ENCODE peak calls at places on chromosomes 12 and 14, in five cellular contexts. X is GM12878, Y is HepG2, U is WTC11, Z is GM23338. H is an unnamed sample.

GRCh38 chr12:78703820-78704525 is 160.6 kb upstream of the SYT1 start:
- DNase-seq in U (no peak), X (no peak), Z (no peak), Y (no peak), H (no peak)

GRCh38 chr12:74530676-74531075 is 7.0 kb upstream of the ATXN7L3B start:
- DNase-seq in Z (no peak), Y (no peak), X (no peak), U (no peak), H (no peak)

GRCh38 chr12:2244013-2244861 is 191.4 kb downstream of the CACNA1C start:
- DNase-seq in Y (peak; percentile 50), Z (peak; percentile 77), X (no peak), U (peak; percentile 47), H (no peak)

GRCh38 chr12:122094735-122095561 is 16.4 kb downstream of the MLXIP start:
- DNase-seq in X (no peak), Z (no peak), Y (no peak), U (no peak), H (no peak)

GRCh38 chr14:98445736-98446135 is 826.3 kb downstream of the BCL11B start:
- DNase-seq in Y (no peak), U (no peak), X (no peak), Z (no peak), H (no peak)

GRCh38 chr12:117188961-117189724 is 1.1 kb downstream of the FBXO21 start:
- DNase-seq in U (no peak), X (no peak), Z (peak; percentile 29), Y (no peak), H (no peak)

GRCh38 chr14:104392001-104392395 is 187.6 kb upstream of the C14orf180 start:
- DNase-seq in U (no peak), X (no peak), Y (no peak), Z (no peak), H (no peak)

GRCh38 chr12:20476551-20476950 is 108.2 kb downstream of the PDE3A start:
- DNase-seq in X (no peak), Y (no peak), U (no peak), Z (no peak), H (no peak)

GRCh38 chr12:53287741-53288216 is 7.6 kb upstream of the PFDN5 start:
- DNase-seq in Z (peak; percentile 89), X (peak; percentile 17), U (peak; percentile 74), Y (peak; percentile 38), H (no peak)

GRCh38 chr12:47882796-47883546 is 21.8 kb downstream of the VDR start:
- DNase-seq in X (peak; percentile 77), U (no peak), Y (no peak), Z (peak; percentile 11), H (no peak)

GRCh38 chr12:27276275-27276674 is 32.2 kb downstream of the STK38L start:
- DNase-seq in Z (peak; percentile 74), U (no peak), X (no peak), Y (no peak), H (no peak)

GRCh38 chr12:81005635-81006034 is 67.9 kb upstream of the LIN7A start:
- DNase-seq in X (no peak), U (no peak), Z (no peak), Y (no peak), H (no peak)

GRCh38 chr12:94266390-94266789 is 118.0 kb downstream of the PLXNC1 start:
- DNase-seq in U (no peak), X (no peak), Y (no peak), Z (no peak), H (no peak)

GRCh38 chr14:99462211-99462610 is 18.4 kb downstream of the SETD3 start:
- DNase-seq in Z (no peak), X (no peak), U (no peak), Y (no peak), H (peak; percentile 23)

GRCh38 chr12:116046039-116046438 is 231.5 kb downstream of the MED13L start:
- DNase-seq in U (no peak), X (no peak), Z (no peak), Y (no peak), H (no peak)

GRCh38 chr12:15152864-15153263 is 68.4 kb downstream of the RERG start:
- DNase-seq in Z (no peak), X (no peak), Y (no peak), U (no peak), H (no peak)

GRCh38 chr12:53205747-53206146 is 1.3 kb downstream of the ITGB7 start:
- DNase-seq in Z (no peak), Y (no peak), U (no peak), X (peak; percentile 87), H (no peak)

GRCh38 chr12:119071638-119072231 is 90.4 kb downstream of the SRRM4 start:
- DNase-seq in Y (no peak), U (no peak), X (no peak), Z (no peak), H (no peak)

GRCh38 chr12:77062846-77063461 is 2.4 kb downstream of the E2F7 start:
- DNase-seq in X (peak; percentile 64), Z (no peak), Y (no peak), U (no peak), H (no peak)

GRCh38 chr12:99131761-99132199 is 486.7 kb downstream of the APAF1 start:
- DNase-seq in X (no peak), Y (no peak), Z (peak; percentile 88), U (peak; percentile 75), H (peak; percentile 79)

GRCh38 chr14:52305014-52305413 is 9.1 kb upstream of the PTGER2 start:
- DNase-seq in Z (no peak), U (no peak), X (no peak), Y (no peak), H (no peak)

GRCh38 chr14:52304248-52304904 is 9.7 kb upstream of the PTGER2 start:
- DNase-seq in X (no peak), U (no peak), Y (no peak), Z (no peak), H (no peak)

GRCh38 chr14:52296378-52296777 is 17.7 kb upstream of the PTGER2 start:
- DNase-seq in Y (no peak), U (no peak), Z (no peak), X (no peak), H (no peak)

GRCh38 chr14:52298795-52299194 is 15.3 kb upstream of the PTGER2 start:
- DNase-seq in U (no peak), Y (no peak), X (no peak), Z (no peak), H (no peak)

DNA sequence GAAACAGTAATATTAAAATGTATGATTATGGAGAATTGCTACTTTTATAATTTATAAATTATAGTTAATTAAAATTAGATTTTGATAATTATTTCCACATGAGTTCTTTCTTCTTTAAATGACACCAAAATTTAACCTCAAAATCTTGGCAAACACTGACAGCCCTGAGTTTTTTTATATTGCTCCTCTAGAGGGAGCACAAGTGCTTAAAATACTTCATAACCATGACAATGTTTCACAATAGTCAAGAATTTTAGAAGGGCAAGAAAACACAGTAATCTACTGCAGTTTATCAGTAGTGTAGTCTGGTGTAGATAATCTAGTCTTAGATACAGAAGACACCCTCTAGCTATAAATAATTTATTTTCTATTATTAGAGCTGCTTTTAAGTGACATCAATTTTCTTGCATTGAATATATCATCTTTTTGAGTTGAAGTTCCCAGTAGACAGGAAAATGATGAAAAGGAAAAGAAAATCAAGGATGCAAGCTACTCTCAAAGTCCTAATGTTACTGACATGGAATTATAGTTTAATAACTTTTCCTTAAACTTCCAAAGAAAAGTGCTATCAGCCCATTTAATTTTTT is 14.3 kb upstream of the PTGER2 start:
- DNase-seq in U (no peak), X (no peak), Z (peak; percentile 66), Y (peak; percentile 59), H (no peak)
- TF ChIP-seq CREB1 in U (no peak), X (no peak), Z (no peak), Y (no peak), H (no peak)

DNA sequence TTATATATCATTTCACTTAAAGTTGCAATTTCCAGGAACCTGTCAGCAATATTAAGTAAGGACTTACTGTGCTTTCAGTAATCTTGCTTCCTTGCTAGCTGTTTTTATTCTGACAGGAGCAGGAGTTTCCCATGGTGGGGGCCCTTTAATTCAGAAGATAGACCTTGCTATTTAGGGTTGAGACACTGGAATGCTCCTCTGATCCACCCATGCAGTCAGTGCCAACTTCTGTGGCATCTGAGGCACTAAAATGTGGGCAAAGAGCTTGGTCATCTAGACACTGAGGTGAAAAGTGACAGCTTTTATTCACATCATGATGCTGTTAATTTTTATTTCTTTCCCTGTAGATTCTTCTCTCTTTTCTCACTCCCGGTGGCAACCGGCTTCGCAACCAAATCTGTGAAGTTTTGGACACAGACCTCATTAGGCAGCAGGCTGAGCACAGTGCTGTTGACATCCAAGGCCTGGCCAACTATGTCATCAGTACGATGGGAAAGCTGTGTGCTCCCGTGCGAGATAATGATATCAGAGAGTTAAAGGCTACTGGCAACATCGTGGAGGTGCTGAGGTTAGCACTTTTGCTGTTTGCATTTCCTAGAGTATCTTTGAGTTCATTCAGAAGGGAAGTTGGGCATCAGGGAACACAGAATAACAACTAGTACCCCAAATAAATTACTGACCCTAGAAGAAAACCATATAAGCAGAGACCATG is 18.8 kb downstream of the TCP11L2 start:
- DNase-seq in X (no peak), Y (no peak), U (no peak), Z (no peak), H (no peak)
- TF ChIP-seq CREB1 in X (no peak), Y (no peak), U (no peak), Z (no peak), H (no peak)

DNA sequence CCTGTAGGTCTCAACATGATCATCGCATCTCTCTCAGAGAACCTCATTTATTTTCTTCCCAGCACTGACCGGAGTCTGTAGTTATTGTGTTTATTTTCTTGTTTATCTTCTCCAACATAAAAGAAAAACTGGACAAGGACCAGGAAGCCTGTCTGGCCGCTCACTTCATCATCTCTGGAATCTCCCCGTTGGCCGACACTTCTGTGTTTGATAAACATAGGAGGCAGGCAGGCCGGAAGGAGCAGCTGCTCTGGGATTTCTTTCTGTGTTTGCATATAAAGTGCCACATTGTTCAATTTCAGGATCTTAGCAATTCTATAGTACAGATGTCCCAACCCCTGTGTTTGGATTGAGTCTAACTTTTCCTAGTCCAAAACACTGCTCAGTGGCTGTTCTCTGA is 53.3 kb downstream of the ACACB start:
- DNase-seq in U (no peak), X (no peak), Y (no peak), Z (no peak), H (no peak)
- TF ChIP-seq CREB1 in U (no peak), X (no peak), Y (no peak), Z (no peak), H (no peak)

GRCh38 chr12:109727746-109728726 is 14.4 kb downstream of the FAM222A start:
- DNase-seq in Y (no peak), U (no peak), X (no peak), Z (no peak), H (no peak)

GRCh38 chr12:109726106-109726497 is 12.5 kb downstream of the FAM222A start:
- DNase-seq in X (no peak), Z (no peak), Y (no peak), U (no peak), H (no peak)

GRCh38 chr12:109725321-109726105 is 11.9 kb downstream of the FAM222A start:
- DNase-seq in X (no peak), Y (no peak), U (no peak), Z (no peak), H (no peak)

GRCh38 chr12:109727039-109727723 is 13.6 kb downstream of the FAM222A start:
- DNase-seq in X (no peak), U (no peak), Y (peak; percentile 89), Z (no peak), H (no peak)

DNA sequence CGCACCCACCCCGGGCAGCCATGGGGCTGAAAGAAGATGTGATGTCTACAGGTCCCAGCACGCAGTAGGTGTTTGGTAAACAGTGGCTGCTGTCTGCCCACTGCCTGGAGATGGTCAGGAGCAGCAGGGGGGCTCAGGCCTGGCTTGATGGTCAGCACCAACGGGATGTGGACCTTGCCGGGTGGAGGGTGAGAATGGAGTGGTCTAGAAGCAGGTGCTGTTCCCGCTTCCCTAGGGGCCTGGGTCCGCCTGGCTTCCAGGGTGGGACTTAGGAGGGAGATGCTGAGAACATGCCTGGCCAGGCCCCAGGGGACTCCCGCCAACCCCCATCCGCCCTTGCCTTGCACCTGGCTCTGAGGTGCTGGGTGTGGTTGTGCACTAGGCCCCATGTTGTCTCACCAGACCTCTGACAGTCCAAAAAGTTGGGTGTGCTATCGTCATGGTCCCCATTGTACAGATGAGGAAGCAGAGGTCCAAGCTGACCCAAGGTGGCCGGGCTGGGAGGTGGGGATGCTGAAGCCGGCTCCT is 12.9 kb downstream of the FAM222A start:
- DNase-seq in Y (no peak), X (no peak), U (no peak), Z (no peak), H (no peak)
- TF ChIP-seq CREB1 in Y (no peak), X (no peak), U (no peak), Z (no peak), H (no peak)